ENCODE peak calls at places on chromosomes 3 and 15, in four cellular contexts. N is hepatocyte, Y is endodermal cell, O is left ventricle myocardium inferior. U is an unnamed sample.

GRCh38 chr15:70120109-70120508 is 22.4 kb upstream of the TLE3 start:
- DNase-seq in N (no peak), Y (no peak), O (no peak), U (no peak)

GRCh38 chr3:171834461-171834801 is 8.7 kb upstream of the TMEM212 start:
- DNase-seq in N (no peak), Y (no peak), O (no peak), U (no peak)

GRCh38 chr3:160435095-160435494 is 14.5 kb downstream of the TRIM59 start:
- DNase-seq in N (no peak), Y (no peak), O (no peak), U (no peak)

GRCh38 chr15:59688888-59689625 is at the start of gene BNIP2:
- DNase-seq in N (peak; percentile 99), Y (peak; percentile 99), O (peak; percentile 100), U (peak; percentile 92)

GRCh38 chr3:39808467-39809180 is 785 bp upstream of the MYRIP start:
- DNase-seq in N (peak; percentile 42), Y (peak; percentile 85), O (no peak), U (no peak)

GRCh38 chr3:183085634-183086390 is 13.5 kb downstream of the MCCC1 start:
- DNase-seq in N (peak; percentile 19), Y (peak; percentile 87), O (no peak), U (no peak)

GRCh38 chr15:22263738-22264137 is 183.4 kb downstream of the OR4M2 start:
- DNase-seq in N (no peak), Y (no peak), O (no peak), U (no peak)

GRCh38 chr15:25391971-25392733 is 46.7 kb downstream of the UBE3A start:
- DNase-seq in N (no peak), Y (no peak), O (no peak), U (peak; percentile 16)

GRCh38 chr15:65096481-65097385 is 18.3 kb downstream of the UBAP1L start:
- DNase-seq in N (no peak), Y (peak; percentile 22), O (no peak), U (no peak)

GRCh38 chr15:80780416-80781221 is 1.4 kb downstream of the CEMIP start:
- DNase-seq in N (peak; percentile 85), Y (peak; percentile 95), O (peak; percentile 53), U (no peak)

GRCh38 chr15:35771878-35772442 is 226.0 kb upstream of the DPH6 start:
- DNase-seq in N (no peak), Y (no peak), O (no peak), U (no peak)

GRCh38 chr3:98359993-98360675 is 6.5 kb downstream of the OR5K4 start:
- DNase-seq in N (no peak), Y (peak; percentile 60), O (no peak), U (no peak)

GRCh38 chr3:52831500-52832301 is 1.2 kb upstream of the ITIH4 start:
- DNase-seq in N (peak; percentile 62), Y (no peak), O (no peak), U (peak; percentile 41)

GRCh38 chr15:43918717-43919116 is 91.9 kb downstream of the WDR76 start:
- DNase-seq in N (no peak), Y (no peak), O (no peak), U (no peak)

GRCh38 chr3:61452536-61452991 is 108.8 kb upstream of the PTPRG start:
- DNase-seq in N (no peak), Y (no peak), O (no peak), U (no peak)

GRCh38 chr15:66108483-66109270 is 144.9 kb downstream of the MEGF11 start:
- DNase-seq in N (no peak), Y (no peak), O (no peak), U (no peak)

GRCh38 chr3:182682263-182683229 is 110.8 kb upstream of the ATP11B start:
- DNase-seq in N (peak; percentile 84), Y (peak; percentile 91), O (peak; percentile 34), U (no peak)

GRCh38 chr15:48059786-48060185 is 61.0 kb upstream of the SLC24A5 start:
- DNase-seq in N (no peak), Y (no peak), O (peak; percentile 27), U (no peak)

GRCh38 chr3:193974147-193974546 is 161.8 kb upstream of the HES1 start:
- DNase-seq in N (peak; percentile 41), Y (no peak), O (no peak), U (peak; percentile 66)

GRCh38 chr15:68524753-68525584 is 53.8 kb upstream of the CORO2B start:
- DNase-seq in N (no peak), Y (no peak), O (no peak), U (no peak)

GRCh38 chr3:152382312-152383135 is 113.8 kb downstream of the MBNL1 start:
- DNase-seq in N (no peak), Y (no peak), O (no peak), U (no peak)

GRCh38 chr3:118990818-118991560 is 43.7 kb downstream of the IGSF11 start:
- DNase-seq in N (no peak), Y (no peak), O (no peak), U (no peak)

GRCh38 chr3:70832035-70832795 is 519.8 kb upstream of the MDFIC2 start:
- DNase-seq in N (no peak), Y (no peak), O (no peak), U (no peak)

GRCh38 chr3:192915724-192916123 is 1.9 kb downstream of the MB21D2 start:
- DNase-seq in N (no peak), Y (no peak), O (no peak), U (no peak)

GRCh38 chr3:11377726-11378125 is 105.5 kb downstream of the ATG7 start:
- DNase-seq in N (no peak), Y (no peak), O (no peak), U (no peak)

GRCh38 chr3:193377591-193377990 is 962 bp downstream of the ATP13A5 start:
- DNase-seq in N (no peak), Y (no peak), O (no peak), U (no peak)

GRCh38 chr3:112498916-112499315 is 356 bp downstream of the BTLA start:
- DNase-seq in N (no peak), Y (no peak), O (no peak), U (no peak)

GRCh38 chr3:50564321-50564720 is 3.2 kb downstream of the C3orf18 start:
- DNase-seq in N (no peak), Y (no peak), O (no peak), U (no peak)

GRCh38 chr3:36868614-36869436 is 76.0 kb downstream of the TRANK1 start:
- DNase-seq in N (peak; percentile 72), Y (peak; percentile 87), O (no peak), U (peak; percentile 16)

GRCh38 chr15:82540984-82541431 is 751 bp upstream of the RPS17 start:
- DNase-seq in N (peak; percentile 56), Y (peak; percentile 76), O (no peak), U (no peak)

GRCh38 chr3:107910713-107911259 is 180.0 kb downstream of the CD47 start:
- DNase-seq in N (no peak), Y (no peak), O (no peak), U (no peak)

GRCh38 chr3:108064293-108064887 is 26.4 kb downstream of the CD47 start:
- DNase-seq in N (no peak), Y (no peak), O (no peak), U (no peak)

DNA sequence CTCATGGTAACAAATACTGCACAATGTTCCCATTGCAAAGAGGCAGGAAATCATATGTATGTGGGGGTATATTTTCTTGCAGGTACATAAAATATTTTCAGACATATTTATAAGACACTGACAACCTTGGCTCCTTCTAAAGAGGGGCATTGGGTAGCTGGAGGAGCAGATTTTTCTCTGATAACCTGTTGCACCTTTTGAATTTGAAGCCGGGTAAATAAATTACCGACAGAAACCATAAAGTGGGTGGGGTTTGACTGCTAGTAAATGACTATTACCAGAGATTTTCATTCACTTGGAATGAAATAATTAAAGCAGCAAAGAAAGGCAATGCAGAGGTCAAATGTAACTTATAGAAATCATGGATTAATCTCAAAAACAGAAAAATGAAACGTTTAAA is 19.2 kb downstream of the LHFPL4 start:
- DNase-seq in N (no peak), Y (no peak), O (no peak), U (no peak)
- TF ChIP-seq CTCF in N (no peak), Y (no peak), O (no peak), U (no peak)

GRCh38 chr3:49324768-49325167 is 15.1 kb downstream of the USP4 start:
- DNase-seq in N (no peak), Y (no peak), O (no peak), U (no peak)

GRCh38 chr3:49327485-49327884 is 12.4 kb downstream of the USP4 start:
- DNase-seq in N (no peak), Y (no peak), O (no peak), U (no peak)

GRCh38 chr3:49333091-49333490 is 6.8 kb downstream of the USP4 start:
- DNase-seq in N (no peak), Y (no peak), O (no peak), U (no peak)

GRCh38 chr3:49329201-49329600 is 10.7 kb downstream of the USP4 start:
- DNase-seq in N (no peak), Y (no peak), O (no peak), U (no peak)
- H3K36me3 ChIP-seq in N (no peaks in the 10 kb centered on the region), Y (peaks cover 68% of the 10 kb centered on the region), O (peaks cover 98% of the 10 kb centered on the region), U (no peaks in the 10 kb centered on the region)

DNA sequence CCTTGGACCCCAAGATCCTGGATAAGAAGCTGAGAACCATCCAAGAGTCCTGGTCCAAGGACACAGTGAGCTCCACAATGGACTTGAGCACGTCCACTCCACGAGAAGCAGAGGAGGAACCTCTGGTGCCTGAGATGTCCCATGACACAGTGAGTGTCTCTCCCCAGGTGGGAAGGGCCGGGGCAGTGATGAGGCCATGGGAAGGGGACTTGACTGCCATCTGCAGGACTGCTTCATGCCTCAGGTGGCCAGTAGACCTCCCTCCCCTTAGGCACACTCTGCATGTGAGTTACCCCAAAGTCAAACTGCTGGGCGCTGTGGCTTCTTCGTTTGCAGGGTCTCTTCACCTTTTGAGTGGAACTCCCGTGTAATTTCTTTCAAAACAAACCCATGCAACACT is 59.7 kb downstream of the CCDC33 start:
- DNase-seq in N (no peak), Y (peak; percentile 68), O (no peak), U (no peak)
- TF ChIP-seq CTCF in N (no peak), Y (peak; percentile 69), O (peak; percentile 24), U (no peak)

GRCh38 chr3:46999516-47000197 is 20.2 kb downstream of the NBEAL2 start:
- DNase-seq in N (no peak), Y (no peak), O (no peak), U (no peak)

GRCh38 chr3:47001731-47002489 is 22.4 kb downstream of the NBEAL2 start:
- DNase-seq in N (no peak), Y (no peak), O (no peak), U (no peak)

GRCh38 chr3:47000198-47000815 is 20.8 kb downstream of the NBEAL2 start:
- DNase-seq in N (no peak), Y (no peak), O (no peak), U (no peak)

GRCh38 chr3:47002490-47003410 is 23.3 kb downstream of the NBEAL2 start:
- DNase-seq in N (no peak), Y (peak; percentile 90), O (no peak), U (no peak)

DNA sequence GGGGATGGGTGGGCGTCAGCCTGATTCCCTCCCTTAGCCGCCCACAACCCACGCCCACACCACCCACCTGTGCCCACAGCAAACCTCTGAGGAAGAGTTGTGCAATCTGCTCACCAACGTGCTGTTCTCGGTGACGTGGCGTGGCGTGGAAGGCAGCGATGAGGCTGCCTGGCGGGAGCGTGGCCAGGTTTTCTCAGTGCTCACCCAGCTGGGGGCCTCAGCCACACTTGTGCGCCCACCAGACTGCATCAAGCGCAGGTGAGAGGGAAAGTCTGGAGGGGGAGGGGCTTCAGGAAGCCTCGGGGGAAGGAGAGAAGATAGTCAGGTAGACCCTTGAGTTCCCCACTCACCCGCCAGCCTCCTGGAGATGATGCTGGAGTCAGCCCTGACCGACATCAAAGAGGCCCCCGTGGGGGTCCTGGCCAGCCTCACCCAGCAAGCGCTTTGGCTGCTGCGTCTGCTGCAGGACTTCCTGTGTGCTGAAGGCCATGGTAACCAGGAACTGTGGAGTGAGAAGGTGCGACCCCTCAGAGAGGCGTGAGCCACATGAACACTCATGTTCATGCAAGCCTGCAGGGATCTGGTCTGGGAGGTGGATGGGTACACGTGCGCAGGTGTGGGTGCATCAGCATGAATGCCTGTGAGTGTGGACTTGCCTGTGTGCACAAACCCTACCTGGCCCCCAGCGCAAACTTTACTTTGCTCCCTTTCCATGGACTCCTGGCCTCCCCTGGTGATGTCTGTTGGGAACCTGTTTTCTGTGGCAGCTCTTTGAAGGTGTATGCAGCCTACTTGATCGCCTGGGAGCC is 21.7 kb downstream of the NBEAL2 start:
- DNase-seq in N (no peak), Y (no peak), O (no peak), U (no peak)
- H3K36me3 ChIP-seq in N (no peaks in the 10 kb centered on the region), Y (peaks cover 32% of the 10 kb centered on the region), O (peaks cover 70% of the 10 kb centered on the region), U (no peaks in the 10 kb centered on the region)

U was measured in kidney epithelial cell.